ENCODE peak calls at places on chromosome 2, in eight cellular contexts. G, N, E, F, J, M, Y and D are unnamed samples.

GRCh38 chr2:240293865-240294461 is 141.5 kb upstream of the GPC1 start:
- DNase-seq in Y (no peak), M (no peak), J (no peak), G (no peak), N (no peak), E (no peak), F (peak; percentile 54), D (no peak)

GRCh38 chr2:128505150-128505490 is 186.5 kb upstream of the HS6ST1 start:
- DNase-seq in Y (no peak), J (no peak), M (no peak), N (no peak), F (peak; percentile 41), G (no peak), E (peak; percentile 63), D (no peak)

GRCh38 chr2:116132833-116133232 is 1681.7 kb upstream of the DDX18 start:
- DNase-seq in G (no peak), Y (no peak), N (no peak), F (no peak), J (no peak), M (no peak), E (no peak), D (no peak)

GRCh38 chr2:239463541-239464165 is 62.8 kb upstream of the HDAC4 start:
- DNase-seq in Y (no peak), N (peak; percentile 3), F (no peak), E (peak; percentile 73), M (no peak), J (no peak), G (no peak), D (no peak)

GRCh38 chr2:239312741-239313246 is 88.0 kb downstream of the HDAC4 start:
- DNase-seq in J (no peak), M (no peak), G (no peak), N (peak; percentile 15), E (peak; percentile 75), F (peak; percentile 34), Y (no peak), D (no peak)

GRCh38 chr2:204545861-204546773 is 842 bp downstream of the PARD3B start:
- DNase-seq in Y (no peak), F (peak; percentile 77), J (no peak), N (no peak), M (peak; percentile 70), G (peak; percentile 61), E (peak; percentile 77), D (no peak)

GRCh38 chr2:204683384-204683783 is 138.1 kb downstream of the PARD3B start:
- DNase-seq in G (no peak), J (no peak), N (no peak), Y (no peak), M (no peak), F (no peak), E (no peak), D (no peak)

GRCh38 chr2:225091336-225091735 is 49.1 kb upstream of the DOCK10 start:
- DNase-seq in F (no peak), M (no peak), G (no peak), Y (no peak), E (no peak), J (no peak), N (no peak), D (no peak)

GRCh38 chr2:223613017-223613950 is 11.1 kb upstream of the SCG2 start:
- DNase-seq in Y (no peak), F (peak; percentile 93), J (no peak), G (peak; percentile 92), M (no peak), E (peak; percentile 93), N (peak; percentile 18), D (no peak)

GRCh38 chr2:122706757-122707223 is 951.3 kb downstream of the TSN start:
- DNase-seq in F (no peak), G (no peak), M (no peak), N (no peak), J (no peak), E (no peak), Y (no peak), D (no peak)

GRCh38 chr2:63249146-63249545 is 198.5 kb downstream of the OTX1 start:
- DNase-seq in J (no peak), N (no peak), F (no peak), G (no peak), M (no peak), Y (no peak), E (no peak), D (no peak)

GRCh38 chr2:101684313-101684712 is 13.2 kb upstream of the MAP4K4 start:
- DNase-seq in G (no peak), F (no peak), Y (no peak), M (no peak), E (no peak), N (no peak), J (no peak), D (no peak)

GRCh38 chr2:43223412-43224040 is 2.9 kb downstream of the ZFP36L2 start:
- DNase-seq in M (peak; percentile 40), E (no peak), N (no peak), Y (no peak), J (no peak), G (peak; percentile 44), F (no peak), D (peak; percentile 32)

GRCh38 chr2:230824406-230824978 is 40.2 kb upstream of the ITM2C start:
- DNase-seq in M (peak; percentile 69), G (peak; percentile 88), J (peak; percentile 45), N (peak; percentile 43), F (peak; percentile 87), Y (peak; percentile 34), E (no peak), D (peak; percentile 71)
- H3K27me3 ChIP-seq in M (no peaks in the 10 kb centered on the region), G (no peaks in the 10 kb centered on the region), J (no peaks in the 10 kb centered on the region), N (no peaks in the 10 kb centered on the region), F (no peaks in the 10 kb centered on the region), Y (peaks cover 11% of the 10 kb centered on the region), E (no peaks in the 10 kb centered on the region), D (no peaks in the 10 kb centered on the region)

GRCh38 chr2:56183643-56184499 is at the start of gene CCDC85A:
- DNase-seq in Y (peak; percentile 25), M (peak; percentile 81), N (peak; percentile 38), F (peak; percentile 96), J (no peak), E (peak; percentile 96), G (peak; percentile 92), D (peak; percentile 32)
- H3K27me3 ChIP-seq in Y (peaks cover 9% of the 10 kb centered on the region), M (peaks cover 4% of the 10 kb centered on the region), N (no peaks in the 10 kb centered on the region), F (peaks cover 96% of the 10 kb centered on the region), J (peaks cover 7% of the 10 kb centered on the region), E (no peaks in the 10 kb centered on the region), G (peaks cover 36% of the 10 kb centered on the region), D (peaks cover 6% of the 10 kb centered on the region)

DNA sequence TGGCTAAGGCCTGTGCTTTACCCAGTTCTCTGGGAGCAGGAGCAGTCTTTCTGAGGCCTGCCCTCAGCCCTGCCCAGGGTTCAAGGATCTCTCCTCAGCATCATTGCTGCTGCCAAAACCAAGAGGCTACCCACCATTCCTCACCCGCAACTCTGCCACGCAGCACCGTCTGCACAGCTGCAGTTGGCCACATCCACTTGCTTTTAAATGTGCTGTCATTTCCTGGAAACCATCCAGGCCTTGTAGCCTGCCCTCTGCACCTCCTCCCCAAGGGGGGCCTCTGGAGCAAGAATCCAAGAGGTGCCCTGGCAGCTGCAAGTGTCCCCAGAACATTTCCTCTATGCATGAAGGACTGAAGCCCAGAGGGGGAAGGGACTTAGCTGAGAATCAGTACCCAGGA is 14.7 kb downstream of the EMX1 start:
- DNase-seq in N (no peak), Y (no peak), J (no peak), G (no peak), F (no peak), E (peak; percentile 39), M (no peak), D (no peak)
- H3K27me3 ChIP-seq in N (no peaks in the 10 kb centered on the region), Y (peaks cover 2% of the 10 kb centered on the region), J (no peaks in the 10 kb centered on the region), G (peaks cover 43% of the 10 kb centered on the region), F (peaks cover 70% of the 10 kb centered on the region), E (no peaks in the 10 kb centered on the region), M (peaks cover 4% of the 10 kb centered on the region), D (peaks cover 4% of the 10 kb centered on the region)

GRCh38 chr2:71277159-71277498 is 50.2 kb upstream of the PAIP2B start:
- DNase-seq in G (no peak), F (no peak), E (no peak), Y (no peak), M (no peak), J (no peak), N (no peak), D (no peak)
- H3K27me3 ChIP-seq in G (peaks cover 83% of the 10 kb centered on the region), F (peaks cover 26% of the 10 kb centered on the region), E (no peaks in the 10 kb centered on the region), Y (peaks cover 18% of the 10 kb centered on the region), M (no peaks in the 10 kb centered on the region), J (no peaks in the 10 kb centered on the region), N (no peaks in the 10 kb centered on the region), D (peaks cover 29% of the 10 kb centered on the region)

GRCh38 chr2:11835403-11835802 is 89.0 kb downstream of the LPIN1 start:
- DNase-seq in F (no peak), N (no peak), J (no peak), Y (no peak), M (no peak), E (no peak), G (no peak), D (no peak)

GRCh38 chr2:11833601-11834000 is 87.2 kb downstream of the LPIN1 start:
- DNase-seq in M (no peak), J (no peak), G (no peak), N (no peak), E (no peak), Y (no peak), F (no peak), D (no peak)

GRCh38 chr2:11837875-11838734 is 91.7 kb downstream of the LPIN1 start:
- DNase-seq in F (no peak), G (no peak), J (no peak), Y (no peak), E (no peak), M (no peak), N (no peak), D (no peak)

GRCh38 chr2:11839916-11840315 is 93.5 kb downstream of the LPIN1 start:
- DNase-seq in N (no peak), G (no peak), M (no peak), Y (no peak), E (no peak), F (no peak), J (no peak), D (no peak)

GRCh38 chr2:11836647-11837219 is 90.3 kb downstream of the LPIN1 start:
- DNase-seq in F (no peak), Y (no peak), N (no peak), J (no peak), G (no peak), M (no peak), E (no peak), D (no peak)
- H3K27me3 ChIP-seq in F (no peaks in the 10 kb centered on the region), Y (no peaks in the 10 kb centered on the region), N (no peaks in the 10 kb centered on the region), J (no peaks in the 10 kb centered on the region), G (no peaks in the 10 kb centered on the region), M (peaks cover 58% of the 10 kb centered on the region), E (no peaks in the 10 kb centered on the region), D (no peaks in the 10 kb centered on the region)

GRCh38 chr2:44983836-44984604 is 25.2 kb downstream of the SIX2 start:
- DNase-seq in J (no peak), M (no peak), G (no peak), N (no peak), F (no peak), E (no peak), Y (no peak), D (no peak)
- H3K27me3 ChIP-seq in J (no peaks in the 10 kb centered on the region), M (no peaks in the 10 kb centered on the region), G (peaks cover 10% of the 10 kb centered on the region), N (no peaks in the 10 kb centered on the region), F (peaks cover 9% of the 10 kb centered on the region), E (no peaks in the 10 kb centered on the region), Y (no peaks in the 10 kb centered on the region), D (no peaks in the 10 kb centered on the region)